ENCODE peak calls at places on chromosomes 7 and 10, in four cellular contexts. E is astrocyte, Q is mammary epithelial cell, H is RWPE1. V is an unnamed sample.

GRCh38 chr10:114044251-114045070 is 795 bp downstream of the ADRB1 start:
- DNase-seq in Q (no peak), E (no peak), H (no peak), V (peak)

GRCh38 chr7:96135241-96135640 is 186.7 kb downstream of the SLC25A13 start:
- DNase-seq in H (peak), E (no peak), Q (peak), V (no peak)

GRCh38 chr10:114042895-114043531 is 653 bp upstream of the ADRB1 start:
- DNase-seq in Q (peak), E (peak), H (peak), V (peak)

GRCh38 chr10:103745264-103746247 is 109.8 kb downstream of the SH3PXD2A start:
- DNase-seq in H (peak), E (peak), Q (peak), V (no peak)

GRCh38 chr10:59265140-59265539 is 88.7 kb downstream of the PHYHIPL start:
- DNase-seq in H (peak), E (no peak), Q (no peak), V (no peak)

GRCh38 chr7:87993269-87993668 is 59.2 kb downstream of the ADAM22 start:
- DNase-seq in E (no peak), Q (no peak), H (no peak), V (no peak)

GRCh38 chr10:19922236-19922963 is 106.2 kb downstream of the PLXDC2 start:
- DNase-seq in E (peak), Q (peak), H (peak), V (no peak)

GRCh38 chr7:41003031-41003925 is 699.6 kb downstream of the INHBA start:
- DNase-seq in E (no peak), Q (peak), H (peak), V (peak)

GRCh38 chr10:32379314-32379949 is 32.5 kb upstream of the EPC1 start:
- DNase-seq in E (peak), Q (peak), H (peak), V (no peak)

GRCh38 chr10:95211606-95212279 is 17.7 kb downstream of the ACSM6 start:
- DNase-seq in H (no peak), Q (peak), E (no peak), V (no peak)

GRCh38 chr7:120819861-120820260 is 38.1 kb downstream of the TSPAN12 start:
- DNase-seq in H (no peak), E (no peak), Q (no peak), V (no peak)

GRCh38 chr7:36360244-36360643 is 29.4 kb upstream of the ANLN start:
- DNase-seq in Q (no peak), E (no peak), H (no peak), V (no peak)

GRCh38 chr7:92306153-92306552 is 60.4 kb downstream of the ANKIB1 start:
- DNase-seq in H (peak), E (peak), Q (peak), V (no peak)

GRCh38 chr7:92304406-92304893 is 58.7 kb downstream of the ANKIB1 start:
- DNase-seq in Q (no peak), E (no peak), H (no peak), V (no peak)

GRCh38 chr7:92303761-92304160 is 58.0 kb downstream of the ANKIB1 start:
- DNase-seq in E (no peak), Q (no peak), H (no peak), V (no peak)
- TF ChIP-seq CTCF in E (no peak), Q (no peak), H (no peak), V (no peak)

GRCh38 chr10:98589007-98589406 is 142.3 kb upstream of the HPS1 start:
- DNase-seq in E (no peak), Q (peak), H (no peak), V (no peak)

GRCh38 chr10:98586096-98586495 is 139.4 kb upstream of the HPS1 start:
- DNase-seq in Q (no peak), H (no peak), E (no peak), V (no peak)

GRCh38 chr10:98589691-98590090 is 143.0 kb upstream of the HPS1 start:
- DNase-seq in Q (no peak), E (no peak), H (no peak), V (no peak)

GRCh38 chr10:98582363-98582762 is 135.6 kb upstream of the HPS1 start:
- DNase-seq in Q (peak), H (no peak), E (no peak), V (no peak)

GRCh38 chr10:98587156-98587555 is 140.4 kb upstream of the HPS1 start:
- DNase-seq in H (no peak), E (no peak), Q (peak), V (no peak)
- H3K27ac ChIP-seq in H (no peak), E (no peak), Q (peak), V (no peak)

DNA sequence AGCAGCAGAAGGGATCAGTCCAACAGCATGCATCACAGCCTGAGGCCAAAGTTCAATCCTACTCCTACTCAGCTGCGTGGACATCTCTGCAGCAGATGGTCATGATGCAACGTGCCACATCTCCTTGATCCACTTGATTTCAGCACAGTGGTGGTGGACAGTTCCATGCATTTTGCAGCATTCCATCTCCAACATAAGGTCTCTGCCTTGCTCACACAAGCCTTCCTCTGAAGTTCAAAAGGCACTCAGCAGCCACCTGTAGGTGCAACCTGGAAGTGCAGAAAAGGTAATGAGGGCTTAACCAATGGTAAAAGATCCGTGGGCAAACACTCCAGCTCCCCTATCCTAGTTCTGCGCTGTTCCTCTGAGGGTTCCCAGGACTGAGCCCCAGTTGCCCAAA is 57.5 kb upstream of the CHCHD3 start:
- DNase-seq in E (peak), Q (peak), H (no peak), V (no peak)
- TF ChIP-seq CTCF in E (peak), Q (peak), H (no peak), V (peak)

GRCh38 chr7:101870361-101871062 is 53.1 kb downstream of the CUX1 start:
- DNase-seq in E (no peak), H (peak), Q (peak), V (no peak)
- H3K27ac ChIP-seq in E (no peak), H (peak), Q (peak), V (peak)

GRCh38 chr10:23326541-23327307 is 17.9 kb downstream of the C10orf67 start:
- DNase-seq in E (no peak), Q (no peak), H (no peak), V (no peak)

GRCh38 chr10:23319835-23320234 is 24.8 kb downstream of the C10orf67 start:
- DNase-seq in H (no peak), E (no peak), Q (no peak), V (no peak)

GRCh38 chr10:23330953-23331352 is 13.6 kb downstream of the C10orf67 start:
- DNase-seq in E (no peak), H (no peak), Q (no peak), V (no peak)

GRCh38 chr10:23322082-23322481 is 22.5 kb downstream of the C10orf67 start:
- DNase-seq in H (no peak), Q (no peak), E (no peak), V (no peak)

GRCh38 chr10:23325132-23325531 is 19.5 kb downstream of the C10orf67 start:
- DNase-seq in H (no peak), E (no peak), Q (no peak), V (no peak)
- TF ChIP-seq CTCF in H (no peak), E (no peak), Q (peak), V (no peak)

GRCh38 chr10:78260141-78260540 is 226.5 kb downstream of the RPS24 start:
- DNase-seq in E (no peak), Q (no peak), H (no peak), V (no peak)

GRCh38 chr10:78260675-78261074 is 227.0 kb downstream of the RPS24 start:
- DNase-seq in H (no peak), Q (no peak), E (no peak), V (no peak)

GRCh38 chr10:78261291-78261690 is 227.6 kb downstream of the RPS24 start:
- DNase-seq in Q (no peak), H (no peak), E (no peak), V (no peak)

GRCh38 chr10:78258303-78259030 is 224.8 kb downstream of the RPS24 start:
- DNase-seq in H (no peak), E (no peak), Q (no peak), V (peak)

GRCh38 chr10:78259394-78259793 is 225.7 kb downstream of the RPS24 start:
- DNase-seq in E (no peak), Q (no peak), H (no peak), V (no peak)
- H3K27ac ChIP-seq in E (no peak), Q (no peak), H (no peak), V (no peak)

DNA sequence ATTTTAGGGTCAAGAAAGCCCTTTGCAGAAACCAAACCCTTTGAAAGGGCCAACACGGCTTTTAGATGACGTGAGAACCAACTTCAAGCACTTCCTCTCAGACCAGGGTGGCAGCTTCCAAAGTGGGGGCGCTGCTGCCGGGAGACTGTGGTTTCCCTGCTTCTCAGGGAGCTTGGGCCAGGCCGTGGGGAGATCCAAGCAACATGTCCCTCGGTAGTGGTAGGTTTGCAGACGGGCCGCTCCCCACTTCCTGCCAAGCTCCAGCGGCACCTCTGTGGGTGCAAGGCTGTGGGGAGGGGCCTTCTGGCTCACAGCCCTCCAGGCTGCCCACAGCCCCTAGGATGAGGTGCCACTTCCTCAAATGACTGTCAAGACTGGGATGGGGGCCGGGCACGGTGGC is 132.4 kb downstream of the FAM53B start:
- DNase-seq in E (no peak), Q (no peak), H (no peak), V (no peak)
- TF ChIP-seq CTCF in E (no peak), Q (no peak), H (no peak), V (no peak)

GRCh38 chr7:129347330-129347729 is 86.9 kb upstream of the STRIP2 start:
- DNase-seq in Q (no peak), E (no peak), H (no peak), V (no peak)

GRCh38 chr7:129354428-129355157 is 79.6 kb upstream of the STRIP2 start:
- DNase-seq in H (no peak), Q (no peak), E (no peak), V (no peak)

GRCh38 chr7:129356176-129356575 is 78.1 kb upstream of the STRIP2 start:
- DNase-seq in E (no peak), Q (no peak), H (no peak), V (no peak)

GRCh38 chr7:129348023-129348740 is 86.0 kb upstream of the STRIP2 start:
- DNase-seq in H (no peak), Q (no peak), E (no peak), V (no peak)

GRCh38 chr7:129351320-129351719 is 82.9 kb upstream of the STRIP2 start:
- DNase-seq in E (peak), Q (peak), H (no peak), V (no peak)
- H3K27ac ChIP-seq in E (no peak), Q (no peak), H (no peak), V (no peak)

GRCh38 chr7:108805808-108806397 is 236.2 kb downstream of the DNAJB9 start:
- DNase-seq in Q (peak), E (peak), H (peak), V (no peak)
- TF ChIP-seq CTCF in Q (peak), E (peak), H (no peak), V (peak)

V was measured in upper lobe of right lung.